ENCODE peak calls at places on chromosomes 5 and 9, in nine cellular contexts. J is osteocyte, Y is astrocyte of the cerebellum, G is upper lobe of right lung, E is fibroblast of pulmonary artery, M is coronary artery, N is fibroblast of lung, U is upper lobe of left lung, C is heart right ventricle. V is an unnamed sample.

GRCh38 chr9:128882677-128883590 is 1.0 kb downstream of the LRRC8A start:
- DNase-seq in J (no peak), Y (no peak), G (no peak), E (peak), M (no peak), N (peak), U (no peak), C (no peak), V (no peak)

GRCh38 chr5:73265641-73266040 is 92.6 kb downstream of the TMEM174 start:
- DNase-seq in J (peak), Y (no peak), G (no peak), E (no peak), M (no peak), N (no peak), U (no peak), C (no peak), V (no peak)

GRCh38 chr5:157478726-157479125 is 18.7 kb downstream of the NIPAL4 start:
- DNase-seq in J (no peak), Y (no peak), G (no peak), E (no peak), M (no peak), N (no peak), U (no peak), C (no peak), V (no peak)

GRCh38 chr9:111427186-111427585 is 57.0 kb downstream of the ECPAS start:
- DNase-seq in J (no peak), Y (no peak), G (no peak), E (peak), M (no peak), N (peak), U (no peak), C (no peak), V (peak)

GRCh38 chr5:35990941-35991592 is at the start of gene UGT3A1:
- DNase-seq in J (no peak), Y (no peak), G (no peak), E (no peak), M (no peak), N (no peak), U (peak), C (no peak), V (no peak)

GRCh38 chr9:36037580-36038169 is 962 bp downstream of the RECK start:
- DNase-seq in J (no peak), Y (no peak), G (no peak), E (no peak), M (no peak), N (no peak), U (no peak), C (no peak), V (no peak)

GRCh38 chr5:545641-546375 is 21.6 kb upstream of the SLC9A3 start:
- DNase-seq in J (no peak), Y (no peak), G (peak), E (no peak), M (no peak), N (no peak), U (no peak), C (peak), V (no peak)

GRCh38 chr5:110844251-110844650 is 105.4 kb downstream of the SLC25A46 start:
- DNase-seq in J (no peak), Y (no peak), G (no peak), E (no peak), M (no peak), N (no peak), U (no peak), C (no peak), V (no peak)

GRCh38 chr5:41748631-41749030 is 121.6 kb downstream of the OXCT1 start:
- DNase-seq in J (no peak), Y (no peak), G (no peak), E (peak), M (no peak), N (peak), U (no peak), C (no peak), V (no peak)

GRCh38 chr5:174834081-174834480 is 109.7 kb downstream of the MSX2 start:
- DNase-seq in J (no peak), Y (no peak), G (no peak), E (no peak), M (no peak), N (no peak), U (no peak), C (no peak), V (no peak)

GRCh38 chr9:32004431-32005076 is 379.9 kb upstream of the ACO1 start:
- DNase-seq in J (no peak), Y (no peak), G (no peak), E (peak), M (no peak), N (no peak), U (no peak), C (no peak), V (no peak)

GRCh38 chr9:125829743-125830142 is 82.6 kb downstream of the PBX3 start:
- DNase-seq in J (no peak), Y (no peak), G (no peak), E (peak), M (no peak), N (peak), U (no peak), C (no peak), V (no peak)

GRCh38 chr5:113058269-113058668 is 81.7 kb downstream of the DCP2 start:
- DNase-seq in J (no peak), Y (no peak), G (no peak), E (no peak), M (peak), N (no peak), U (no peak), C (no peak), V (no peak)

GRCh38 chr9:93907551-93908199 is 47.5 kb downstream of the BARX1 start:
- DNase-seq in J (no peak), Y (no peak), G (no peak), E (no peak), M (no peak), N (no peak), U (no peak), C (no peak), V (no peak)

GRCh38 chr5:65100846-65101678 is 332.3 kb downstream of the CWC27 start:
- DNase-seq in J (peak), Y (peak), G (peak), E (peak), M (peak), N (peak), U (no peak), C (peak), V (peak)

GRCh38 chr5:177403194-177403825 is 2.8 kb upstream of the PFN3 start:
- DNase-seq in J (no peak), Y (no peak), G (no peak), E (no peak), M (no peak), N (no peak), U (peak), C (no peak), V (no peak)

GRCh38 chr5:23528677-23529076 is 21.3 kb downstream of the PRDM9 start:
- DNase-seq in J (no peak), Y (no peak), G (no peak), E (no peak), M (no peak), N (no peak), U (no peak), C (no peak), V (no peak)

GRCh38 chr5:116137544-116138378 is 52.9 kb downstream of the COMMD10 start:
- DNase-seq in J (no peak), Y (peak), G (no peak), E (peak), M (no peak), N (peak), U (no peak), C (no peak), V (peak)

GRCh38 chr9:133654736-133655657 is 18.8 kb downstream of the DBH start:
- DNase-seq in J (no peak), Y (no peak), G (no peak), E (no peak), M (no peak), N (no peak), U (peak), C (no peak), V (no peak)

GRCh38 chr9:72602629-72603028 is 81.2 kb downstream of the TMC1 start:
- DNase-seq in J (no peak), Y (no peak), G (no peak), E (peak), M (no peak), N (peak), U (no peak), C (no peak), V (peak)

GRCh38 chr5:1268666-1269065 is 26.2 kb downstream of the TERT start:
- DNase-seq in J (no peak), Y (no peak), G (no peak), E (no peak), M (no peak), N (no peak), U (no peak), C (no peak), V (no peak)

GRCh38 chr9:116859763-116860162 is 172.7 kb downstream of the TRIM32 start:
- DNase-seq in J (no peak), Y (no peak), G (no peak), E (no peak), M (no peak), N (no peak), U (no peak), C (no peak), V (no peak)

GRCh38 chr5:39730011-39730410 is 305.2 kb upstream of the DAB2 start:
- DNase-seq in J (no peak), Y (no peak), G (no peak), E (no peak), M (no peak), N (no peak), U (no peak), C (no peak), V (no peak)

GRCh38 chr5:73272351-73272750 is 99.4 kb downstream of the TMEM174 start:
- DNase-seq in J (no peak), Y (no peak), G (no peak), E (no peak), M (no peak), N (no peak), U (no peak), C (no peak), V (no peak)

GRCh38 chr5:45774528-45774927 is 78.3 kb upstream of the HCN1 start:
- DNase-seq in J (no peak), Y (no peak), G (no peak), E (no peak), M (no peak), N (no peak), U (no peak), C (no peak), V (no peak)
- TF ChIP-seq CTCF in J (no peak), Y (no peak), G (peak), E (no peak), M (no peak), N (no peak), U (no peak), C (peak), V (peak)

GRCh38 chr9:131635285-131635684 is 90.0 kb downstream of the PRRT1B start:
- DNase-seq in J (no peak), Y (peak), G (peak), E (peak), M (peak), N (peak), U (no peak), C (peak), V (peak)
- TF ChIP-seq CTCF in J (no peak), Y (no peak), G (peak), E (peak), M (no peak), N (peak), U (no peak), C (no peak), V (peak)

DNA sequence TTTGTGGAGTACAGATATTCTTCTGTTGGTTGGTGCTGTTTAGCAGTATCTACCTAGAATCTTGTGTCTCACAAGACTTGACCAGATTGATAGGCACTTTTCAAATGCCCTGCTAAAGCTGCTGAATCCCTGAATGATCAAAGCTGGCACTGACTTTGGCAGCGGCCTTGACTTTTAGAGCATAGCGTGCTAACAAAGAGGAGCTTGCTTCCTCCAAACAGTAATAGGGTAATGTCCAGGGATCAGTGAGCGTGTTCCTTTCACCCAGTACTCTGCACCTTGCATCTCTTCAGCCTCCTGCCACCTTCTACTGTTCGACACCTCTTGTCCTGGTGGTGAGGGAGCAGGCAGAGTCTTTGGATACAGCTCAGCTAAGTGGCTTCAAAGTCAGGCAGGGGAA is 100.8 kb downstream of the IQGAP2 start:
- DNase-seq in J (no peak), Y (no peak), G (no peak), E (no peak), M (no peak), N (no peak), U (no peak), C (no peak), V (no peak)
- TF ChIP-seq CTCF in J (no peak), Y (no peak), G (no peak), E (no peak), M (no peak), N (no peak), U (no peak), C (no peak), V (no peak)

GRCh38 chr9:88980732-88981336 is 10.4 kb upstream of the S1PR3 start:
- DNase-seq in J (no peak), Y (peak), G (no peak), E (no peak), M (peak), N (peak), U (no peak), C (no peak), V (peak)

GRCh38 chr9:88978034-88978433 is 13.2 kb upstream of the S1PR3 start:
- DNase-seq in J (no peak), Y (no peak), G (no peak), E (no peak), M (no peak), N (no peak), U (no peak), C (no peak), V (no peak)

GRCh38 chr9:88979791-88980190 is 11.5 kb upstream of the S1PR3 start:
- DNase-seq in J (no peak), Y (no peak), G (no peak), E (no peak), M (peak), N (no peak), U (no peak), C (no peak), V (no peak)

GRCh38 chr9:88976888-88977257 is 14.4 kb upstream of the S1PR3 start:
- DNase-seq in J (peak), Y (no peak), G (no peak), E (no peak), M (peak), N (no peak), U (no peak), C (no peak), V (no peak)

DNA sequence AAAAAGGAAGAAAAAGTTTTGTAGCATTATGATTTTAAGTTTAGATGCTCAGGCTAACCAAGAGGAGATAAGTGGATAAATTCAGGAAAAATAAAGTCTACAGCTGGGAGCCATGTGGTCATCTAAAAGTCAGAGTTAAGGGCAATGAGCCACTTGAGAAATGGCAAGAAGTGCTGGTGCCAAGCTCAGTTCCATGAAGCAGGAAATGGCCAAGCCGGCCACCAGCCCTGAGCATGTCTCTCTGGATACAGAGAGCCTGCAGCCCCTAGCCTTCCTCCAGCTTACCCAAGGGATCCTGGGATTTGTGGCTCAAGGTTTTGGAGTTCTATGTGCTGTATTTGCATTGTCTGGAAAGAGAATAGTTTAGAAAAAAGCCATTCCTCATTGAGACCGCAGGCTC is 12.2 kb upstream of the S1PR3 start:
- DNase-seq in J (no peak), Y (no peak), G (no peak), E (no peak), M (peak), N (no peak), U (no peak), C (no peak), V (no peak)
- TF ChIP-seq CTCF in J (no peak), Y (no peak), G (no peak), E (no peak), M (no peak), N (no peak), U (no peak), C (no peak), V (no peak)